ENCODE peak calls at places on chromosomes 3 and 15, in eight cellular contexts. F, E, J, Q, Y, C, T and I are unnamed samples.

GRCh38 chr3:171614318-171614967 is 154.2 kb upstream of the TNIK start:
- DNase-seq in C (peak), J (no peak), F (peak), E (peak), T (peak), Q (no peak), Y (peak), I (no peak)

GRCh38 chr3:64353256-64353655 is 128.0 kb upstream of the PRICKLE2 start:
- DNase-seq in Q (no peak), T (no peak), F (no peak), C (no peak), Y (no peak), E (no peak), J (no peak), I (no peak)

GRCh38 chr3:152508705-152509104 is 240.0 kb downstream of the MBNL1 start:
- DNase-seq in J (no peak), Q (no peak), C (no peak), E (peak), Y (peak), T (no peak), F (no peak), I (no peak)

GRCh38 chr3:86563358-86563970 is 427.5 kb downstream of the VGLL3 start:
- DNase-seq in Q (no peak), E (peak), T (no peak), Y (peak), J (no peak), F (no peak), C (no peak), I (no peak)

GRCh38 chr3:194130807-194131589 is 5.0 kb upstream of the HES1 start:
- DNase-seq in C (no peak), F (no peak), Y (peak), T (peak), J (no peak), Q (peak), E (no peak), I (no peak)

GRCh38 chr3:182803596-182803995 is 10.3 kb downstream of the ATP11B start:
- DNase-seq in Q (no peak), J (no peak), F (no peak), C (no peak), T (no peak), Y (no peak), E (no peak), I (no peak)

GRCh38 chr3:112786881-112787625 is 59.6 kb downstream of the CD200R1L start:
- DNase-seq in T (no peak), Y (no peak), E (no peak), C (no peak), F (no peak), Q (no peak), J (no peak), I (no peak)

GRCh38 chr15:58065445-58066041 is at the start of gene ALDH1A2:
- DNase-seq in E (no peak), Q (no peak), J (peak), T (peak), Y (peak), C (no peak), F (peak), I (no peak)

GRCh38 chr3:195062866-195063540 is 208.0 kb downstream of the XXYLT1 start:
- DNase-seq in Y (no peak), Q (no peak), C (no peak), E (no peak), T (no peak), F (no peak), J (no peak), I (no peak)

GRCh38 chr3:190522621-190523222 is 8.8 kb downstream of the IL1RAP start:
- DNase-seq in J (no peak), E (peak), T (no peak), F (no peak), Y (no peak), C (no peak), Q (no peak), I (no peak)

GRCh38 chr3:181704421-181705066 is 7.2 kb upstream of the SOX2 start:
- DNase-seq in Y (peak), E (no peak), C (no peak), T (no peak), F (no peak), Q (no peak), J (no peak), I (no peak)

GRCh38 chr15:23574742-23575141 is 9.3 kb downstream of the MKRN3 start:
- DNase-seq in Y (peak), F (no peak), T (no peak), Q (peak), J (no peak), C (no peak), E (no peak), I (no peak)

GRCh38 chr3:36909666-36910065 is 35.2 kb downstream of the TRANK1 start:
- DNase-seq in E (no peak), Q (no peak), J (no peak), C (no peak), Y (no peak), F (no peak), T (no peak), I (no peak)

GRCh38 chr3:58560771-58561311 is 16.4 kb downstream of the FAM107A start:
- DNase-seq in T (peak), Q (no peak), J (no peak), C (peak), F (no peak), E (peak), Y (peak), I (no peak)

GRCh38 chr3:69142090-69142489 is 19.7 kb upstream of the LMOD3 start:
- DNase-seq in Q (no peak), E (no peak), C (peak), J (no peak), T (no peak), Y (no peak), F (no peak), I (no peak)

GRCh38 chr15:48929611-48930170 is 34.0 kb downstream of the SHC4 start:
- DNase-seq in Q (no peak), Y (no peak), J (no peak), F (no peak), C (no peak), T (no peak), E (no peak), I (no peak)

GRCh38 chr15:36432162-36432561 is 147.3 kb upstream of the CDIN1 start:
- DNase-seq in F (no peak), T (no peak), E (no peak), J (no peak), C (no peak), Y (no peak), Q (no peak), I (no peak)

GRCh38 chr3:160754371-160754854 is 1.6 kb upstream of the PPM1L start:
- DNase-seq in T (peak), Q (peak), C (peak), J (peak), F (peak), Y (peak), E (peak), I (no peak)

GRCh38 chr15:98813956-98814355 is 165.6 kb downstream of the IGF1R start:
- DNase-seq in E (no peak), J (no peak), Y (no peak), Q (no peak), T (no peak), F (no peak), C (no peak), I (no peak)

GRCh38 chr3:94150113-94150512 is 87.3 kb downstream of the NSUN3 start:
- DNase-seq in Q (no peak), T (no peak), C (no peak), E (no peak), J (no peak), F (no peak), Y (no peak), I (no peak)

GRCh38 chr3:171565671-171566070 is 105.5 kb upstream of the TNIK start:
- DNase-seq in J (no peak), Y (no peak), F (no peak), T (no peak), C (peak), Q (no peak), E (no peak), I (no peak)

GRCh38 chr3:152832046-152832445 is 2.9 kb upstream of the P2RY1 start:
- DNase-seq in F (no peak), Y (no peak), Q (no peak), C (no peak), T (no peak), J (no peak), E (no peak), I (no peak)

GRCh38 chr15:39188930-39189329 is 391.9 kb upstream of the THBS1 start:
- DNase-seq in F (no peak), Q (no peak), C (peak), Y (no peak), J (no peak), T (peak), E (no peak), I (no peak)

GRCh38 chr3:10845839-10846656 is 30.0 kb downstream of the SLC6A11 start:
- DNase-seq in Q (no peak), E (no peak), T (no peak), F (peak), Y (no peak), C (no peak), J (peak), I (no peak)

GRCh38 chr3:195739561-195740111 is 18.9 kb downstream of the MUC20 start:
- DNase-seq in Y (no peak), E (no peak), T (no peak), C (no peak), J (no peak), F (no peak), Q (no peak), I (no peak)

GRCh38 chr3:33063651-33064051 is 33.3 kb downstream of the GLB1 start:
- DNase-seq in Y (no peak), C (peak), Q (no peak), E (no peak), J (no peak), F (no peak), T (no peak), I (no peak)

GRCh38 chr3:14352002-14352627 is 50.3 kb upstream of the SLC6A6 start:
- DNase-seq in J (no peak), T (no peak), Q (peak), F (no peak), C (no peak), E (peak), Y (peak), I (no peak)

GRCh38 chr3:151871639-151872468 is 1.6 kb upstream of the SUCNR1 start:
- DNase-seq in Q (no peak), Y (no peak), C (no peak), T (no peak), E (peak), F (no peak), J (no peak), I (no peak)

GRCh38 chr15:70714575-70714974 is 48.8 kb downstream of the UACA start:
- DNase-seq in T (no peak), E (no peak), Y (no peak), J (no peak), C (no peak), F (no peak), Q (no peak), I (no peak)

GRCh38 chr3:87225659-87226058 is 1.4 kb upstream of the CHMP2B start:
- DNase-seq in J (no peak), C (no peak), T (peak), Y (no peak), F (no peak), E (peak), Q (no peak), I (no peak)

GRCh38 chr3:197749315-197749600 is 425 bp upstream of the FYTTD1 start:
- DNase-seq in Y (peak), F (no peak), T (peak), J (no peak), C (peak), E (no peak), Q (peak), I (no peak)

GRCh38 chr15:47972738-47973137 is 148.1 kb upstream of the SLC24A5 start:
- DNase-seq in F (no peak), Q (no peak), E (no peak), T (no peak), C (no peak), Y (peak), J (no peak), I (no peak)

GRCh38 chr3:42876401-42876800 is 722 bp upstream of the CYP8B1 start:
- DNase-seq in F (no peak), C (no peak), T (no peak), J (no peak), E (no peak), Y (no peak), Q (no peak), I (no peak)

GRCh38 chr3:52670621-52671521 is 14.8 kb downstream of the PBRM1 start:
- DNase-seq in F (no peak), Q (no peak), Y (no peak), J (peak), E (no peak), T (no peak), C (peak), I (no peak)

GRCh38 chr3:51722362-51722761 is 15.5 kb downstream of the GRM2 start:
- DNase-seq in J (no peak), C (no peak), Q (peak), Y (peak), E (no peak), F (no peak), T (no peak), I (no peak)

DNA sequence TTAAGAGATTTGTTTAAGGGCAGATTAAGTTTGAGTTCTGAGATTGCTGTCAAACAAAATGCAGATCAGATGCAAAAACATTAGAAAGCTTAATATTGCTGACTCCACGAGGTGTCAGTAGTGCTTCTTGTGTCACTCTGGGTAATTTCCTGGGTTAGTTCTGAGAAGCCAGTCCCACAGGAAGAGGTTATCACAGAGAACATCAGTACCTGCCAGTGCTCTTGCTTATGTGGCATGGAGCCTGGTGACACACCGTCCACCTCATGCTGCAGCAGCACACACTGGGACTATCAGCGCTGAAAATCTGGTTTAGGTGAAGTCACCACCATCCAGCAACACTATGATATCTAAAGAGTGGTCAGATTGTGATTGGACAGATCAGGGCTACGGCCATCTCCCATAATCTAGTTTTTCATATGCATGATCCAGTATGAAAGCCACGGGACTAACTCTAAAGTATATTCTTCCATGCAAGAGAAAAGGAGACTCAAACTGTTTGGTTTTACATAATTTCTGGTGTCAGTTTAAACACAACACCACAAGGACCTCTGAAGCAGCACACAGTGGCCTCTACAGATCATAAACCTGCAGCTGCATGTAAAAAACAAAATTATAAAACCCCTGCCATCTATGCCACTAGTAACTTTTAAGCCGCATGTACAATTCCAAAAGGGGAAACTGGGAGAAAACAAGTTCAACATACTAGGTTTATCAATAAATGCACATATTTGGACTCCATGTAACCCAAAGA is 36.1 kb upstream of the MYO5C start:
- DNase-seq in Y (peak), Q (peak), T (peak), C (peak), F (no peak), E (peak), J (no peak), I (no peak)
- TF ChIP-seq CTCF in Y (peak), Q (peak), T (no peak), C (peak), F (peak), E (peak), J (no peak), I (peak)

DNA sequence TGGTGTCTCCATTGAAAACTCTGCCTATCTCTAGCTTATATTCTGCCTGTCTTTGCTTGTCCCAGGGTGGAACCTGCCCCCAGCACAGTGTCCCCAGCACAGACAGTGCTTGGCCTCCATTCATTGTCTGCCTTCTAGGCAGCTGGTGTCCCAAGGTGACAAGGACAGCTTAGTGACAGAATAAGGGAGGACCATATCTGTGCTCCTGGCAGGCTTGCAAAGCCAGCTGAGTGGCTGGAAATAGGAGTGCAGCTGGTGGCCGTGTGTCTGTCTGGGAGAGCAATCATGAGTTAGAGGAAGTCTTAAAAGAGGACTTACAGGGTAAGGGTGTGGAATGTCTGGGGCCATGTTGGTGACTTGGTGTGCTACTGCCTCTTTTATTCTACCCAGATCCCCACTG is 33.4 kb downstream of the SCN5A start:
- DNase-seq in Y (no peak), J (no peak), T (no peak), E (no peak), Q (no peak), C (no peak), F (peak), I (no peak)
- TF ChIP-seq CTCF in Y (no peak), J (no peak), T (no peak), E (no peak), Q (no peak), C (no peak), F (no peak), I (no peak)

GRCh38 chr15:62873203-62873602 is 169.3 kb upstream of the TPM1 start:
- DNase-seq in T (no peak), C (no peak), Y (no peak), Q (no peak), F (no peak), E (no peak), J (no peak), I (no peak)
- TF ChIP-seq CTCF in T (no peak), C (no peak), Y (no peak), Q (no peak), F (no peak), E (no peak), J (no peak), I (no peak)

GRCh38 chr3:155178810-155179424 is 98.8 kb downstream of the MME start:
- DNase-seq in Q (no peak), C (no peak), Y (no peak), E (no peak), F (no peak), T (no peak), J (no peak), I (no peak)
- TF ChIP-seq CTCF in Q (no peak), C (no peak), Y (no peak), E (no peak), F (no peak), T (no peak), J (no peak), I (no peak)